ENCODE peak calls at places on chromosomes 1 and 21, in five cellular contexts. One of them, this sample, is unnamed.
A peak's percentile ranks its signal among the peaks of the same experiment; 100 is the strongest.

GRCh38 chr1:156670791-156671190 is 6.4 kb downstream of the NES start:
- DNase-seq in SJSA1: no peak
- DNase-seq in left ventricle myocardium inferior: no peak
- DNase-seq in CD8-positive, alpha-beta memory T cell: no peak
- DNase-seq in thyroid gland: no peak
- DNase-seq in this sample: peak; percentile 35

GRCh38 chr1:32334864-32335618 is 992 bp downstream of the MARCKSL1 start:
- DNase-seq in left ventricle myocardium inferior: peak; percentile 56
- DNase-seq in thyroid gland: peak; percentile 67
- DNase-seq in CD8-positive, alpha-beta memory T cell: peak; percentile 64
- DNase-seq in SJSA1: peak; percentile 57
- DNase-seq in this sample: peak; percentile 56

GRCh38 chr1:208534604-208534907 is 290.4 kb upstream of the PLXNA2 start:
- DNase-seq in thyroid gland: no peak
- DNase-seq in left ventricle myocardium inferior: no peak
- DNase-seq in CD8-positive, alpha-beta memory T cell: no peak
- DNase-seq in SJSA1: no peak
- DNase-seq in this sample: no peak

GRCh38 chr1:246691622-246692495 is 32.4 kb upstream of the SCCPDH start:
- DNase-seq in thyroid gland: no peak
- DNase-seq in left ventricle myocardium inferior: no peak
- DNase-seq in CD8-positive, alpha-beta memory T cell: no peak
- DNase-seq in SJSA1: no peak
- DNase-seq in this sample: no peak

GRCh38 chr1:158290571-158290935 is 830 bp downstream of the CD1C start:
- DNase-seq in CD8-positive, alpha-beta memory T cell: no peak
- DNase-seq in left ventricle myocardium inferior: no peak
- DNase-seq in thyroid gland: no peak
- DNase-seq in SJSA1: no peak
- DNase-seq in this sample: no peak

GRCh38 chr1:62198781-62199125 is 4.1 kb downstream of the L1TD1 start:
- DNase-seq in CD8-positive, alpha-beta memory T cell: no peak
- DNase-seq in SJSA1: no peak
- DNase-seq in left ventricle myocardium inferior: no peak
- DNase-seq in thyroid gland: peak; percentile 8
- DNase-seq in this sample: peak; percentile 21

GRCh38 chr1:29398431-29398830 is 162.1 kb downstream of the PTPRU start:
- DNase-seq in left ventricle myocardium inferior: no peak
- DNase-seq in CD8-positive, alpha-beta memory T cell: no peak
- DNase-seq in thyroid gland: no peak
- DNase-seq in SJSA1: no peak
- DNase-seq in this sample: no peak

GRCh38 chr21:44766818-44767354 is 34.7 kb downstream of the UBE2G2 start:
- DNase-seq in CD8-positive, alpha-beta memory T cell: no peak
- DNase-seq in SJSA1: peak; percentile 44
- DNase-seq in left ventricle myocardium inferior: no peak
- DNase-seq in thyroid gland: no peak
- DNase-seq in this sample: no peak

GRCh38 chr1:197981546-197981945 is 64.4 kb downstream of the LHX9 start:
- DNase-seq in thyroid gland: no peak
- DNase-seq in SJSA1: no peak
- DNase-seq in left ventricle myocardium inferior: no peak
- DNase-seq in CD8-positive, alpha-beta memory T cell: no peak
- DNase-seq in this sample: no peak

GRCh38 chr1:1894354-1895049 is 3.6 kb upstream of the GNB1 start:
- DNase-seq in thyroid gland: peak; percentile 75
- DNase-seq in SJSA1: no peak
- DNase-seq in left ventricle myocardium inferior: peak; percentile 56
- DNase-seq in CD8-positive, alpha-beta memory T cell: no peak
- DNase-seq in this sample: no peak

GRCh38 chr21:17527240-17527639 is 14.4 kb downstream of the CXADR start:
- DNase-seq in CD8-positive, alpha-beta memory T cell: no peak
- DNase-seq in left ventricle myocardium inferior: no peak
- DNase-seq in SJSA1: no peak
- DNase-seq in thyroid gland: no peak
- DNase-seq in this sample: no peak

GRCh38 chr1:117780981-117781475 is 148.4 kb downstream of the GDAP2 start:
- DNase-seq in thyroid gland: no peak
- DNase-seq in SJSA1: no peak
- DNase-seq in left ventricle myocardium inferior: no peak
- DNase-seq in CD8-positive, alpha-beta memory T cell: no peak
- DNase-seq in this sample: no peak

GRCh38 chr1:167617100-167617949 is 12.7 kb upstream of the RCSD1 start:
- DNase-seq in SJSA1: no peak
- DNase-seq in thyroid gland: peak; percentile 21
- DNase-seq in CD8-positive, alpha-beta memory T cell: peak; percentile 18
- DNase-seq in left ventricle myocardium inferior: peak; percentile 37
- DNase-seq in this sample: no peak

GRCh38 chr1:67372136-67372535 is 58.1 kb downstream of the SERBP1 start:
- DNase-seq in CD8-positive, alpha-beta memory T cell: no peak
- DNase-seq in SJSA1: no peak
- DNase-seq in left ventricle myocardium inferior: no peak
- DNase-seq in thyroid gland: no peak
- DNase-seq in this sample: no peak

GRCh38 chr1:223175032-223175431 is 32.0 kb upstream of the TLR5 start:
- DNase-seq in SJSA1: no peak
- DNase-seq in left ventricle myocardium inferior: no peak
- DNase-seq in CD8-positive, alpha-beta memory T cell: no peak
- DNase-seq in thyroid gland: no peak
- DNase-seq in this sample: peak; percentile 14

GRCh38 chr1:240173836-240174235 is 82.2 kb downstream of the FMN2 start:
- DNase-seq in thyroid gland: no peak
- DNase-seq in SJSA1: no peak
- DNase-seq in CD8-positive, alpha-beta memory T cell: no peak
- DNase-seq in left ventricle myocardium inferior: no peak
- DNase-seq in this sample: no peak

GRCh38 chr1:234775477-234776246 is 165.7 kb upstream of the IRF2BP2 start:
- DNase-seq in left ventricle myocardium inferior: no peak
- DNase-seq in thyroid gland: no peak
- DNase-seq in CD8-positive, alpha-beta memory T cell: no peak
- DNase-seq in SJSA1: peak; percentile 19
- DNase-seq in this sample: no peak

GRCh38 chr1:204697893-204698292 is 12.4 kb upstream of the LRRN2 start:
- DNase-seq in thyroid gland: no peak
- DNase-seq in CD8-positive, alpha-beta memory T cell: no peak
- DNase-seq in SJSA1: no peak
- DNase-seq in left ventricle myocardium inferior: no peak
- DNase-seq in this sample: no peak

GRCh38 chr1:204696606-204697005 is 11.1 kb upstream of the LRRN2 start:
- DNase-seq in CD8-positive, alpha-beta memory T cell: no peak
- DNase-seq in SJSA1: no peak
- DNase-seq in thyroid gland: no peak
- DNase-seq in left ventricle myocardium inferior: no peak
- DNase-seq in this sample: no peak

GRCh38 chr1:204694145-204694544 is 8.6 kb upstream of the LRRN2 start:
- DNase-seq in SJSA1: no peak
- DNase-seq in thyroid gland: no peak
- DNase-seq in left ventricle myocardium inferior: no peak
- DNase-seq in CD8-positive, alpha-beta memory T cell: no peak
- DNase-seq in this sample: no peak

GRCh38 chr1:204692852-204693356 is 7.4 kb upstream of the LRRN2 start:
- DNase-seq in left ventricle myocardium inferior: no peak
- DNase-seq in CD8-positive, alpha-beta memory T cell: no peak
- DNase-seq in SJSA1: no peak
- DNase-seq in thyroid gland: peak; percentile 24
- DNase-seq in this sample: no peak

DNA sequence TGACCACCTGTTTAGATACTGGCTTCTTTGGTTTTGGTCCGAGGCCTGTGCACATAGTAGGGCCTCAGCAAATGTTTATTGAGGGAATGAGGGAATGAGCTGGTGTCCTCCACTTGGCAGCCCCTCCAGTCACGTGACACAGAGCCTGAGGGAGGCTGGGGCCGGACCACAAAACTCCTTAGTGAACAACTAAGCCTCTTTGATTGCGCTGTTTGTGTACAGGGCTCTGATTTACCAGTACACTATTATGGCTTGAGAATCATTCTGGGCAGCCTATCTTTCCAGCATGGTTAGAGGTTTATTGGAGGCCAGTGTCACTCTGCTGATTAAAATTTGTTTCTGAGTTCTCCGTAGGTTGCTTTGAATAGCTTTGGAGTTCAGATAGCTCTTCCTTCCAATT is 10.2 kb upstream of the LRRN2 start:
- DNase-seq in thyroid gland: no peak
- DNase-seq in CD8-positive, alpha-beta memory T cell: no peak
- DNase-seq in SJSA1: no peak
- DNase-seq in left ventricle myocardium inferior: no peak
- DNase-seq in this sample: no peak
- H3K27ac ChIP-seq in thyroid gland: no peak overlapping the region
- H3K27ac ChIP-seq in CD8-positive, alpha-beta memory T cell: no peak overlapping the region
- H3K27ac ChIP-seq in SJSA1: no peak overlapping the region
- H3K27ac ChIP-seq in left ventricle myocardium inferior: no peak overlapping the region
- H3K27ac ChIP-seq in this sample: no peak overlapping the region

GRCh38 chr1:201539561-201540404 is 856 bp downstream of the NAV1 start:
- DNase-seq in thyroid gland: peak; percentile 40
- DNase-seq in SJSA1: peak; percentile 82
- DNase-seq in left ventricle myocardium inferior: peak; percentile 59
- DNase-seq in CD8-positive, alpha-beta memory T cell: no peak
- DNase-seq in this sample: peak; percentile 99

GRCh38 chr1:201542166-201543045 is 3.5 kb downstream of the NAV1 start:
- DNase-seq in CD8-positive, alpha-beta memory T cell: no peak
- DNase-seq in SJSA1: no peak
- DNase-seq in thyroid gland: no peak
- DNase-seq in left ventricle myocardium inferior: peak; percentile 34
- DNase-seq in this sample: peak; percentile 49

GRCh38 chr1:201543871-201544521 is 5.1 kb downstream of the NAV1 start:
- DNase-seq in left ventricle myocardium inferior: no peak
- DNase-seq in thyroid gland: no peak
- DNase-seq in CD8-positive, alpha-beta memory T cell: no peak
- DNase-seq in SJSA1: no peak
- DNase-seq in this sample: no peak

GRCh38 chr1:201538618-201539551 is at the start of gene NAV1:
- DNase-seq in SJSA1: peak; percentile 93
- DNase-seq in thyroid gland: peak; percentile 53
- DNase-seq in CD8-positive, alpha-beta memory T cell: no peak
- DNase-seq in left ventricle myocardium inferior: peak; percentile 70
- DNase-seq in this sample: peak; percentile 95

DNA sequence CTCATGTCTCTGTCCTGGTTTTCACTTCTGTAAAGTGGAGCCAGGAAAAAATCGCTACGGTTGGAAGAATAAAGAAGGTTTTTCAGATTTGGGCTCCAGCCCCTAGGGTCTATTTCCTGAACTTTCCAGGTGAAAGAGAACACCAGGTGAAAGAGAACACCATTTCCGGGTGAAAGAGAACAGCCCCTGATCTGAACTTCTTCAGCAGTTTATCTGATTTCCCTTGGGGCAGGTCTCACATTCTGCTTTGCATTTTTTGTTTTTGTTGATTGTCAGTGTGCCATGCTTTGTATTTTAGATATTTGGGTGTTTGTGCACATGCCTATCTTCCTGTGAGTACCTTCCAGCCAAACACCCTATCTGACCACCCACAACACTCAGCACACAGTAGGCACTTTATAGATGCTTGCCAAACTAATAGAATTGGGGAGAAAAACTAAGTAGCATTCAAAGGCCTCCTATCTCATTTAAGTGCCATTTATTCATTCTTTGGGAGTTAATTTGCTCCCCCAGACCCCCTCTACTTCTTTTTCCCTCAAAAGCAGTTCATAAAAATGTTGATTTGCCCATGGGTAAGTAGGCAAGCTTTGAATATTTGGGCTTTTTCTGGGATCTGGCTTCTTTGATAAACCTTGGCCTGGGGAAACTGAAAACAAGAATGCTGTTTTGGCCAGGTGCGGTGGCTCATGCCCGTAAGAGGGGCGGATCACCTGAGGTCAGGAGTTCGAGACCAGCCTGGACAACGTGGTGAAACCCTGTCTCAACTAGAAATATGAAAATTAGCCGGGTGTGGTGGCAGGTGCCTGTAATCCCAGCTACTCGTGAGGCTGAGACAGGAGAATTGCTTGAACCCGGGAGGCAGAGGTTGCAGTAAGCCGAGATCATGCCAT is 2.2 kb downstream of the NAV1 start:
- DNase-seq in SJSA1: no peak
- DNase-seq in left ventricle myocardium inferior: no peak
- DNase-seq in CD8-positive, alpha-beta memory T cell: no peak
- DNase-seq in thyroid gland: no peak
- DNase-seq in this sample: peak; percentile 33
- H3K4me3 ChIP-seq in SJSA1: peak overlapping the region; percentile 90
- H3K4me3 ChIP-seq in left ventricle myocardium inferior: peak overlapping the region; percentile 81
- H3K4me3 ChIP-seq in CD8-positive, alpha-beta memory T cell: no peak overlapping the region
- H3K4me3 ChIP-seq in thyroid gland: no peak overlapping the region
- H3K4me3 ChIP-seq in this sample: peak overlapping the region; percentile 75

DNA sequence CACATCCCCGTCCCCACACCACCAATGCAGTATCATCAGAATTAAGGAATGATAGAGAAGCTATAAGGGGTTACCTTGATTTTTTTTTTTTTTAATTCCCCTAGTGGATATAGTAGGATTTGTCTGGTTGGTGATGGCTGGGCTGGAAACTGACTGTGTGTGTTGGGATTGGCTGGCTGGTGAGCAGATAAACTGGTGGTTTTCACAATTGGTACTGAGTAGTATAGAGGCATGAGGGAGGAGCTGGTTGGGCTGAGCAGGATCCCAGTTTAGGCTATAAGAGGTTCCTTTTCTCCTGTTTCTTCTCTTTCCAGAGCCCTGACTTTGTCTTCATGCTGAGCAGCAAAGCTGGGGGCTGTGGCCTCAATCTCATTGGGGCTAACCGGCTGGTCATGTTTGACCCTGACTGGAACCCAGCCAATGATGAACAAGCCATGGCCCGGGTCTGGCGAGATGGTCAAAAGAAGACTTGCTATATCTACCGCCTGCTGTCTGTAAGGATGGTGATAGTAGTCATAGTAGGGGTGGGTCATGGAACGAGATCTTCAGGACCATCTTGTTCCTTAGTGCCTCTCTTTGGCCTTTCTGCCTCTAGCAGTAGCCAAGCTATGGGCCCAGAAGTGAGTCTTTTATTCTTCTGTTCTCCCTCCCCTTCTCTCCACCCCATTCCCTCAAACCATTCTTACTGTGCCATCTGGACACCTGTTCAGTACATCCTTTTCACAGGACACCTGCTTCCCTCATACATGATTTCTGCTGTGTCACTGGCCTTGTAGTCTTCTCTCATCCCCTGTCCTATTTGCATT is 26.9 kb downstream of the RAD54L start:
- DNase-seq in left ventricle myocardium inferior: no peak
- DNase-seq in thyroid gland: no peak
- DNase-seq in SJSA1: no peak
- DNase-seq in CD8-positive, alpha-beta memory T cell: no peak
- DNase-seq in this sample: no peak
- H3K36me3 ChIP-seq in left ventricle myocardium inferior: peaks cover 15% of the 10 kb centered on the region
- H3K36me3 ChIP-seq in thyroid gland: peaks cover 5% of the 10 kb centered on the region
- H3K36me3 ChIP-seq in SJSA1: peaks cover 96% of the 10 kb centered on the region
- H3K36me3 ChIP-seq in CD8-positive, alpha-beta memory T cell: no peaks in the 10 kb centered on the region
- H3K36me3 ChIP-seq in this sample: peaks cover 98% of the 10 kb centered on the region

DNA sequence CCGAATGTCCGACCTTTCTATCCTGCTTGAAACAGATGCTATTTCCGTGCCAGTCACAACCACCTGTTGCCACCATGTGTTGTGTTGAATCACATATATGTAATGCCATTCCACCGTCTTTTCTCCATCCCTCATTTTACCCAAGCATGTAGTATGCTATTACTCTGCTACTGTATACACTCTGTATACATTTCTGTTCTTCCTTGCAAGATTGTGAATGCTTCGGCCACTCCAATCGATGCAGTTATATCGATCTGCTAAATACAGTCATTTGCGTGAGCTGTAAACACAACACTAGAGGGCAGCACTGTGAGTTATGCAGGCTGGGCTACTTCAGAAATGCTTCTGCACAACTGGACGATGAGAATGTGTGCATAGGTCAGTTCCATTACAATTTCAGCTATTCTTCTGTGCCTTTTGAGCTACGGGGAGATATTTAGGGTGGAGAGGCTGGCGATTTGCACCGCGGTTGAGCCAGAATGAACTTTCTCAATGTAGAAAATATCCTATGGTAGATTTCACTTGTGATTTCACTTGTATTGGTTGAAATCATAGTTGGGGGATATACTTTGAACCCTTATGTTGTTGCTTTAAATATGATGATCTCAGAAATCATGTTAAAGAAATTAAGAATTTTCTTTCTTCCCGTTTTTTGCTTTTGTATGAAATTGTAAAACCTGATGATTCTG is 289.8 kb downstream of the NTNG1 start:
- DNase-seq in left ventricle myocardium inferior: no peak
- DNase-seq in CD8-positive, alpha-beta memory T cell: no peak
- DNase-seq in SJSA1: no peak
- DNase-seq in thyroid gland: peak; percentile 14
- DNase-seq in this sample: peak; percentile 65
- H3K27ac ChIP-seq in left ventricle myocardium inferior: no peak overlapping the region
- H3K27ac ChIP-seq in CD8-positive, alpha-beta memory T cell: no peak overlapping the region
- H3K27ac ChIP-seq in SJSA1: no peak overlapping the region
- H3K27ac ChIP-seq in thyroid gland: no peak overlapping the region
- H3K27ac ChIP-seq in this sample: no peak overlapping the region

This sample was measured in SJCRH30.